ENCODE peak calls at places on chromosomes 13 and 19, in six cellular contexts. One of them, this sample, is unnamed.

GRCh38 chr13:110942248-110942981 is 27.5 kb upstream of the ANKRD10 start:
- DNase-seq in hepatocyte: no peak
- DNase-seq in GM23338: no peak
- DNase-seq in mesendoderm: no peak
- DNase-seq in neural progenitor cell: no peak
- DNase-seq in mammary epithelial cell: peak; percentile 82
- DNase-seq in this sample: peak; percentile 45

GRCh38 chr13:78137404-78138142 is 218.9 kb upstream of the EDNRB start:
- DNase-seq in hepatocyte: peak; percentile 82
- DNase-seq in GM23338: peak; percentile 86
- DNase-seq in mesendoderm: peak; percentile 92
- DNase-seq in neural progenitor cell: peak; percentile 84
- DNase-seq in mammary epithelial cell: peak; percentile 48
- DNase-seq in this sample: peak; percentile 36

GRCh38 chr13:40169476-40169875 is 497.0 kb downstream of the FOXO1 start:
- DNase-seq in hepatocyte: no peak
- DNase-seq in GM23338: no peak
- DNase-seq in mesendoderm: no peak
- DNase-seq in neural progenitor cell: no peak
- DNase-seq in mammary epithelial cell: peak; percentile 67
- DNase-seq in this sample: no peak

GRCh38 chr13:32323912-32324311 is 8.6 kb downstream of the BRCA2 start:
- DNase-seq in hepatocyte: no peak
- DNase-seq in GM23338: no peak
- DNase-seq in mesendoderm: no peak
- DNase-seq in neural progenitor cell: no peak
- DNase-seq in mammary epithelial cell: peak; percentile 39
- DNase-seq in this sample: no peak

GRCh38 chr19:43913383-43913782 is 21.7 kb downstream of the ZNF45 start:
- DNase-seq in hepatocyte: no peak
- DNase-seq in GM23338: no peak
- DNase-seq in mesendoderm: peak; percentile 32
- DNase-seq in neural progenitor cell: no peak
- DNase-seq in mammary epithelial cell: no peak
- DNase-seq in this sample: no peak

GRCh38 chr19:44776402-44777096 is 1.1 kb upstream of the CBLC start:
- DNase-seq in hepatocyte: peak; percentile 80
- DNase-seq in GM23338: peak; percentile 77
- DNase-seq in mesendoderm: no peak
- DNase-seq in neural progenitor cell: no peak
- DNase-seq in mammary epithelial cell: peak; percentile 95
- DNase-seq in this sample: no peak

GRCh38 chr13:94710881-94711560 is 1.3 kb downstream of the SOX21 start:
- DNase-seq in hepatocyte: peak; percentile 43
- DNase-seq in GM23338: peak; percentile 62
- DNase-seq in mesendoderm: peak; percentile 50
- DNase-seq in neural progenitor cell: peak; percentile 77
- DNase-seq in mammary epithelial cell: no peak
- DNase-seq in this sample: peak; percentile 86

GRCh38 chr13:45295536-45295935 is 45.4 kb downstream of the TPT1 start:
- DNase-seq in hepatocyte: no peak
- DNase-seq in GM23338: no peak
- DNase-seq in mesendoderm: no peak
- DNase-seq in neural progenitor cell: no peak
- DNase-seq in mammary epithelial cell: no peak
- DNase-seq in this sample: no peak

GRCh38 chr19:3692141-3693029 is 7.9 kb downstream of the PIP5K1C start:
- DNase-seq in hepatocyte: no peak
- DNase-seq in GM23338: no peak
- DNase-seq in mesendoderm: peak; percentile 44
- DNase-seq in neural progenitor cell: no peak
- DNase-seq in mammary epithelial cell: no peak
- DNase-seq in this sample: peak; percentile 95

GRCh38 chr13:28582892-28583240 is 76.1 kb upstream of the POMP start:
- DNase-seq in hepatocyte: no peak
- DNase-seq in GM23338: no peak
- DNase-seq in mesendoderm: no peak
- DNase-seq in neural progenitor cell: no peak
- DNase-seq in mammary epithelial cell: no peak
- DNase-seq in this sample: no peak

GRCh38 chr19:18589380-18590272 is 1.0 kb downstream of the REX1BD start:
- DNase-seq in hepatocyte: peak; percentile 89
- DNase-seq in GM23338: peak; percentile 88
- DNase-seq in mesendoderm: peak; percentile 94
- DNase-seq in neural progenitor cell: peak; percentile 90
- DNase-seq in mammary epithelial cell: peak; percentile 72
- DNase-seq in this sample: peak; percentile 95

GRCh38 chr19:40217027-40217810 is 965 bp downstream of the TTC9B start:
- DNase-seq in hepatocyte: peak; percentile 86
- DNase-seq in GM23338: peak; percentile 83
- DNase-seq in mesendoderm: peak; percentile 50
- DNase-seq in neural progenitor cell: peak; percentile 41
- DNase-seq in mammary epithelial cell: peak; percentile 48
- DNase-seq in this sample: peak; percentile 89

GRCh38 chr13:73938375-73939070 is 195.7 kb downstream of the KLF12 start:
- DNase-seq in hepatocyte: peak; percentile 20
- DNase-seq in GM23338: no peak
- DNase-seq in mesendoderm: peak; percentile 67
- DNase-seq in neural progenitor cell: no peak
- DNase-seq in mammary epithelial cell: peak; percentile 78
- DNase-seq in this sample: peak; percentile 54

GRCh38 chr19:14167594-14168138 is 31.3 kb upstream of the ASF1B start:
- DNase-seq in hepatocyte: no peak
- DNase-seq in GM23338: no peak
- DNase-seq in mesendoderm: no peak
- DNase-seq in neural progenitor cell: no peak
- DNase-seq in mammary epithelial cell: no peak
- DNase-seq in this sample: peak; percentile 78

GRCh38 chr13:46386996-46387851 is at the start of gene RUBCNL:
- DNase-seq in hepatocyte: peak; percentile 39
- DNase-seq in GM23338: peak; percentile 74
- DNase-seq in mesendoderm: peak; percentile 82
- DNase-seq in neural progenitor cell: peak; percentile 84
- DNase-seq in mammary epithelial cell: peak; percentile 85
- DNase-seq in this sample: peak; percentile 85

GRCh38 chr13:94739235-94739634 is 26.9 kb upstream of the SOX21 start:
- DNase-seq in hepatocyte: no peak
- DNase-seq in GM23338: no peak
- DNase-seq in mesendoderm: no peak
- DNase-seq in neural progenitor cell: no peak
- DNase-seq in mammary epithelial cell: no peak
- DNase-seq in this sample: no peak

GRCh38 chr13:38687246-38688229 is 661 bp downstream of the FREM2 start:
- DNase-seq in hepatocyte: peak; percentile 53
- DNase-seq in GM23338: peak; percentile 69
- DNase-seq in mesendoderm: peak; percentile 41
- DNase-seq in neural progenitor cell: peak; percentile 68
- DNase-seq in mammary epithelial cell: peak; percentile 59
- DNase-seq in this sample: peak; percentile 79

DNA sequence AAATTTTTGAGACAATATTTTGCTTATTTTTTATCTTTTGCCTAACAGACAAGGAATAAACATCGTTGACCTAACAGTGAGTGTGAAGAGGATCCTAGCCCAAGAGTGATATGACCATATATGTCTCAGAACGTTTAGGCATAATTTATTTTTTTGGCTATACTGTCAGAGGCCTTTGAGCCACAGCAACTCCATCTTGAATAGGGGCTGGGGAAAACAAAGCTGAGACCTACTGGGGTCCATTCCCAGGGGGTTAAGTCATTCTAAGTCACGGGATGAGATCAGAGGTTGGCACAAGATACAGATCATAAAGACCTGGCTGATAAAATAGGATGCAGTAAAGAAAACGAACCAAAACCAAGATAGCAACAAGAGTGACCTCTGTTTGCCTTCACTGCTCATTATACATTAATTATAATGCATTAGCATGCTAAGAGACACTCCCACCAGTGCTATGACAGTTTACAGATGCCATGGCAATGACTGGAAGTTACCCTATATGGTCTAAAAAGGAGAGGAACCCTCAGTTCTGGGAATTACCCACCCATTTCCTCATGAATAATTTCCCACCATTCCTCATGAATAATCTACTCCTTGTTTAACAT is 510.8 kb upstream of the PCDH9 start:
- DNase-seq in hepatocyte: no peak
- DNase-seq in GM23338: peak; percentile 24
- DNase-seq in mesendoderm: peak; percentile 75
- DNase-seq in neural progenitor cell: no peak
- DNase-seq in mammary epithelial cell: no peak
- DNase-seq in this sample: no peak
- H3K4me2 ChIP-seq in hepatocyte: no peak overlapping the region
- H3K4me2 ChIP-seq in GM23338: no peak overlapping the region
- H3K4me2 ChIP-seq in mesendoderm: no peak overlapping the region
- H3K4me2 ChIP-seq in neural progenitor cell: no peak overlapping the region
- H3K4me2 ChIP-seq in mammary epithelial cell: no peak overlapping the region
- H3K4me2 ChIP-seq in this sample: no peak overlapping the region

DNA sequence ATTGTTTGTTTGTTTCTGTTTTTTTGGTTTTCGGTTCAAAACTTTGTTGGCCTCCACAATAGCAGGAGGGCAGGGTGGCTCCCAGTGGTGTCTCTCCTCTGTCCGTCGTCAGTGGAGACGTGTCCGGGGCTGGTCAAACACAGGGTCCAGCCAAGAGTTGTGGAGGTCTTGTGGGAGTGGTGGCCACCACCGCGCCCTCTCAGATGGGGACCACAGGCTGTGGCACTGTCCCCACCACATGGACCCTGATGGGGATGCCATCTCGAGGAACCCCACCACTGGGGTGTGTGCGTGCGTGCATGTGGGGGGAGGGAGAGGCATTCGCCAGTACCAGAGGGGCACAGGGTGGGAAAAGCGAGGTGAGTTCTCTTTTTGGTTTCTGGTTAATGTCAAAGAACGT is 13.8 kb downstream of the ZNF574 start:
- DNase-seq in hepatocyte: no peak
- DNase-seq in GM23338: no peak
- DNase-seq in mesendoderm: no peak
- DNase-seq in neural progenitor cell: no peak
- DNase-seq in mammary epithelial cell: no peak
- DNase-seq in this sample: peak; percentile 39
- H3K4me2 ChIP-seq in hepatocyte: no peak overlapping the region
- H3K4me2 ChIP-seq in GM23338: no peak overlapping the region
- H3K4me2 ChIP-seq in mesendoderm: no peak overlapping the region
- H3K4me2 ChIP-seq in neural progenitor cell: no peak overlapping the region
- H3K4me2 ChIP-seq in mammary epithelial cell: no peak overlapping the region
- H3K4me2 ChIP-seq in this sample: no peak overlapping the region

GRCh38 chr13:101416181-101417042 is at the start of gene NALCN:
- DNase-seq in hepatocyte: peak; percentile 40
- DNase-seq in GM23338: peak; percentile 59
- DNase-seq in mesendoderm: peak; percentile 18
- DNase-seq in neural progenitor cell: peak; percentile 71
- DNase-seq in mammary epithelial cell: peak; percentile 14
- DNase-seq in this sample: peak; percentile 90

GRCh38 chr13:101412076-101412475 is 4.2 kb downstream of the NALCN start:
- DNase-seq in hepatocyte: no peak
- DNase-seq in GM23338: no peak
- DNase-seq in mesendoderm: no peak
- DNase-seq in neural progenitor cell: no peak
- DNase-seq in mammary epithelial cell: no peak
- DNase-seq in this sample: peak; percentile 31

GRCh38 chr13:101415358-101416174 is 742 bp downstream of the NALCN start:
- DNase-seq in hepatocyte: no peak
- DNase-seq in GM23338: peak; percentile 17
- DNase-seq in mesendoderm: no peak
- DNase-seq in neural progenitor cell: peak; percentile 3
- DNase-seq in mammary epithelial cell: no peak
- DNase-seq in this sample: peak; percentile 52

GRCh38 chr13:101417501-101417900 is 1.2 kb upstream of the NALCN start:
- DNase-seq in hepatocyte: no peak
- DNase-seq in GM23338: no peak
- DNase-seq in mesendoderm: no peak
- DNase-seq in neural progenitor cell: no peak
- DNase-seq in mammary epithelial cell: no peak
- DNase-seq in this sample: no peak

GRCh38 chr13:101417043-101417406 is 717 bp upstream of the NALCN start:
- DNase-seq in hepatocyte: no peak
- DNase-seq in GM23338: no peak
- DNase-seq in mesendoderm: peak; percentile 2
- DNase-seq in neural progenitor cell: peak; percentile 9
- DNase-seq in mammary epithelial cell: peak; percentile 87
- DNase-seq in this sample: peak; percentile 80
- H3K4me2 ChIP-seq in hepatocyte: peak overlapping the region; percentile 94
- H3K4me2 ChIP-seq in GM23338: peak overlapping the region; percentile 86
- H3K4me2 ChIP-seq in mesendoderm: no peak overlapping the region
- H3K4me2 ChIP-seq in neural progenitor cell: peak overlapping the region; percentile 88
- H3K4me2 ChIP-seq in mammary epithelial cell: peak overlapping the region; percentile 99
- H3K4me2 ChIP-seq in this sample: peak overlapping the region; percentile 92

GRCh38 chr19:47093841-47094240 is 19.7 kb downstream of the ZC3H4 start:
- DNase-seq in hepatocyte: no peak
- DNase-seq in GM23338: no peak
- DNase-seq in mesendoderm: no peak
- DNase-seq in neural progenitor cell: no peak
- DNase-seq in mammary epithelial cell: no peak
- DNase-seq in this sample: no peak
- H3K4me2 ChIP-seq in hepatocyte: no peak overlapping the region
- H3K4me2 ChIP-seq in GM23338: no peak overlapping the region
- H3K4me2 ChIP-seq in mesendoderm: no peak overlapping the region
- H3K4me2 ChIP-seq in neural progenitor cell: no peak overlapping the region
- H3K4me2 ChIP-seq in mammary epithelial cell: no peak overlapping the region
- H3K4me2 ChIP-seq in this sample: no peak overlapping the region

DNA sequence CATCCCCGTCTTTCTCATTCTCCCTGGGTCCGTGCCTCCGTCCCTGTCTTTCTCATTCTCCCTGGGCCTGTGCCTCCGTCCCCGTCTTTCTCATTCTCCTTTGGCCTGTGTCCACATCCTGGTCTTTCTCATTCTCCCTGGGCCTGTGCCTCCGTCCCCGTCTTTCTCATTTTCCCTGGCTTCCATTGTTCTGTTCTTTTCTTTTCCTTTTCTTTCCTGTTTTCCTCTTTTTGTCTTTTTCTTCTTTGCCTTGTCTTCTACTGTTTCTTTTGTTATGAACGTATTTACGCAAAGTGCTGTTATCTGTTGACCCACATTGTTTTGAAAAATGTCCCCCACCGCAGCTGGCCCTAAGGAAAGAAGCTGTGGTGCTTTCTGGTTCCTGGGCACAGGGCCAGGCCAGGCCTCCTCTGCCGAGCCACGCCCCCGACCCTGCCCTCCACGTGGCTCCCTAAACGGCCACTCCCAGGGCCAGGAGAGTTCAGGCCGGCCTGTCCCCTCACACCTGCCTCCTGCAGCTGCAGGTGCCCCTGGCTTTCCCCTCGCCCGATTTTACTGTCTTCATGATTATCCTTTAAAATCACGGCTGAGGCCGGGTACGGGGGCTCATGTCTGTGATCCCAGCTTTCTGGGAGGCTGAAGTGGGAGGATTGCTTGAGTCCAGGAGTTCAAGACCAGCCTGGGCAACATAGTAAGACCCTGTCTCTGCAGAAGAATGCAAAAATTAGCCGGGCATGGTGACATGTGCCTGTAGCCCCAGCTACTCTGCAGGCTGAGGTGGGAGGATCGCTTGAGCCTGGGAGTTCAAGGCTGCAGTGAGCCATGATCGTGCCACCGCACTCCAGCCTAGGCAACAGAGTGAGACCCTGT is 14.0 kb upstream of the TMPRSS9 start:
- DNase-seq in hepatocyte: no peak
- DNase-seq in GM23338: no peak
- DNase-seq in mesendoderm: no peak
- DNase-seq in neural progenitor cell: no peak
- DNase-seq in mammary epithelial cell: no peak
- DNase-seq in this sample: no peak
- H3K4me2 ChIP-seq in hepatocyte: no peak overlapping the region
- H3K4me2 ChIP-seq in GM23338: no peak overlapping the region
- H3K4me2 ChIP-seq in mesendoderm: no peak overlapping the region
- H3K4me2 ChIP-seq in neural progenitor cell: no peak overlapping the region
- H3K4me2 ChIP-seq in mammary epithelial cell: no peak overlapping the region
- H3K4me2 ChIP-seq in this sample: no peak overlapping the region